ENCODE peak calls at places on chromosomes 1 and 21, in ten cellular contexts. D, Z, R, H, V, W, M, K, J and B are unnamed samples.

GRCh38 chr1:234926574-234927311 is 201.9 kb downstream of the TOMM20 start:
- DNase-seq in R (no peak), D (no peak), J (no peak), H (no peak), W (no peak), M (no peak), V (peak; percentile 77), K (no peak), Z (peak; percentile 18), B (peak; percentile 13)

GRCh38 chr1:243294723-243295121 is 38.9 kb downstream of the SDCCAG8 start:
- DNase-seq in H (no peak), K (no peak), W (no peak), V (no peak), Z (no peak), R (no peak), J (no peak), D (no peak), M (no peak), B (no peak)

GRCh38 chr1:244067893-244068292 is 16.8 kb downstream of the ZBTB18 start:
- DNase-seq in R (no peak), W (no peak), J (no peak), K (no peak), Z (no peak), D (no peak), V (no peak), H (no peak), M (no peak), B (no peak)

GRCh38 chr21:44696572-44696971 is 400 bp upstream of the KRTAP10-12 start:
- DNase-seq in W (no peak), D (no peak), Z (no peak), H (no peak), V (no peak), J (no peak), K (no peak), M (no peak), R (no peak), B (no peak)

GRCh38 chr1:64163972-64164371 is 39.5 kb upstream of the UBE2U start:
- DNase-seq in Z (no peak), H (no peak), J (no peak), V (no peak), R (no peak), W (peak; percentile 56), D (no peak), M (no peak), K (no peak), B (peak; percentile 28)

GRCh38 chr1:11342677-11343076 is 69.7 kb downstream of the UBIAD1 start:
- DNase-seq in V (no peak), K (no peak), J (no peak), D (no peak), Z (no peak), H (no peak), W (peak; percentile 68), M (no peak), R (no peak), B (peak; percentile 86)

GRCh38 chr1:59077739-59078503 is 219.0 kb upstream of the FGGY start:
- DNase-seq in D (no peak), V (no peak), K (no peak), H (no peak), J (no peak), Z (no peak), M (no peak), W (peak; percentile 26), R (no peak), B (no peak)

GRCh38 chr1:166170075-166170474 is 3.3 kb upstream of the FAM78B start:
- DNase-seq in W (no peak), K (no peak), J (no peak), Z (no peak), H (no peak), D (no peak), M (no peak), R (no peak), V (no peak), B (no peak)

GRCh38 chr1:205455581-205456382 is at the start of gene BLACAT1:
- DNase-seq in W (peak; percentile 58), J (no peak), H (no peak), R (no peak), M (no peak), K (no peak), Z (no peak), D (no peak), V (no peak), B (no peak)

GRCh38 chr1:205456383-205456867 is 580 bp upstream of the BLACAT1 start:
- DNase-seq in D (no peak), H (no peak), W (peak; percentile 72), K (no peak), V (no peak), R (no peak), Z (no peak), J (no peak), M (no peak), B (no peak)

GRCh38 chr1:205454903-205455335 is 926 bp downstream of the BLACAT1 start:
- DNase-seq in J (no peak), D (no peak), Z (no peak), K (no peak), V (no peak), R (no peak), W (peak; percentile 83), H (no peak), M (no peak), B (no peak)

GRCh38 chr1:205458777-205459566 is 3.1 kb upstream of the BLACAT1 start:
- DNase-seq in V (no peak), R (no peak), H (no peak), J (no peak), M (peak; percentile 63), K (no peak), W (peak; percentile 90), D (no peak), Z (peak; percentile 32), B (peak; percentile 61)

DNA sequence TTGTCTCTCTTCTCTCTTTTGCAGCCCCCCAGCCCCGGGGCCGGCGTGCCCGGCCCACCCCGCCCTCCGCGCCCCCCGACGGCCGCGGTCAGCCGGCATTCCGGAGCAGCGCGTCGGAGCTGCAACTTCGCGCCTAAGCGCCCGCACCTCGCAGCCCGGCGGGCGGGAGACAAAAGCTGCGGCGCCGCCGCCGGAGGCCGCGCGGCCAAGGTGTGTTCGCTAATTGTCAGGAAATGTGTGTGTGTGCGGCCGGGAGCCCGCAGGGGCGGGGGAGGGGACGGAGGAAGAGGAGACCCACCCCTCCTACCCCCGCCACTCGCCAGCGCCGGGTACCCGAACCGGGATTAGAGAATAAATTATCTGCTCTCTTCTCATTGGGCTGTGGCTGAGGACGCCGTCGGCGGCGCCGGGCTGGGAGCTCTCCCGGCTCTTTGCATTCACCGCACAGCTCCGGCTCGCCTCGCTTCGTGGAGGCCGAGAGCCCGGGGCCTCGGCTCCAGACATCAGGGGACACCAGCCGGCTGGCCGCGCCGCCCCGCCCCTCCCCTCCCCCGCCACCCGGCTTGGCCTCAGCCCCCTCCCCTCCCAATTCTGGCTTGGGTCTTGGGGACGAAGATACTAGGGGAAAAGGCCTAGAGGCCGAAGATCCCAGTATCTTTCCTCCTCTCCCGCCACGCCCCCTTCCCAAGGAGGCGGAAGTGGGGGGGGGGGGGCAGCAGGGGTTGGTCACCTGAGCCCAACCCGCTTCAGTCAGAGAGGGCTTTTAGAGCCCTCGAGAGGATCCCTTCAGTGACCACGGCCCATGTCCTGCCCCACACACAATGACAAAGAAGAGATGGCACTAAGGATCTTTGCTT is 1.3 kb upstream of the BLACAT1 start:
- DNase-seq in W (peak; percentile 93), D (no peak), J (no peak), M (no peak), R (no peak), Z (no peak), K (no peak), H (no peak), V (no peak), B (no peak)
- H3K27ac ChIP-seq in W (peak overlapping the region; percentile 81), D (no peak overlapping the region), J (no peak overlapping the region), M (no peak overlapping the region), R (no peak overlapping the region), Z (no peak overlapping the region), K (no peak overlapping the region), H (no peak overlapping the region), V (no peak overlapping the region), B (no peak overlapping the region)

GRCh38 chr21:28066051-28066450 is 926.6 kb downstream of the LTN1 start:
- DNase-seq in H (no peak), V (no peak), W (no peak), R (no peak), J (no peak), Z (no peak), M (no peak), D (no peak), K (no peak), B (no peak)

GRCh38 chr21:28067015-28067414 is 925.7 kb downstream of the LTN1 start:
- DNase-seq in J (no peak), V (no peak), D (no peak), M (no peak), K (no peak), Z (no peak), W (no peak), H (no peak), R (no peak), B (no peak)

GRCh38 chr21:28068455-28069358 is 924.0 kb downstream of the LTN1 start:
- DNase-seq in H (no peak), R (no peak), D (peak; percentile 10), M (no peak), W (peak; percentile 23), Z (no peak), J (no peak), V (no peak), K (no peak), B (peak; percentile 24)

GRCh38 chr21:28072601-28073000 is 920.1 kb downstream of the LTN1 start:
- DNase-seq in D (no peak), J (no peak), M (no peak), H (no peak), Z (no peak), R (no peak), K (no peak), V (no peak), W (no peak), B (no peak)

DNA sequence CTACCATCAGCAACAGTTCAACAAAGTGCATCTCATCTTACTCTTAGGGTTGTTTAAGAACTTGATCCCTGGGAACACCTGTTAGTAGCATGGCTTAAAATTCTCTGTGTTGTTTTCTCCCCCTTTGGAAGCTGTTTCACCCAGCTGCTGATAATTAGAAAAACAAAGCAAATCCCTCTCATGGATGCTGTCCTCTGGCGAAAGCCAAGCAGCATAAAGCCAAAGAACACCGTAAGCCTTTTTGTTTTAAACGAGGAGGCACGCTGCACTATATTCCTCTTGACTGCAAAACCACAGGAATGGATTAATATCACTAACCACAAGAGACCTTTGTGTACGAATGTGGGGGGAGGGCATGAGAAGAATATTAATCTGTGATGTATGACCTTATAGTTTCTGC is 923.2 kb downstream of the LTN1 start:
- DNase-seq in H (no peak), D (no peak), M (no peak), W (peak; percentile 57), V (no peak), J (no peak), Z (no peak), K (no peak), R (no peak), B (peak; percentile 94)
- H3K4me3 ChIP-seq in H (no peak overlapping the region), D (no peak overlapping the region), M (no peak overlapping the region), W (no peak overlapping the region), V (no peak overlapping the region), J (no peak overlapping the region), Z (no peak overlapping the region), K (peak overlapping the region; percentile 69), R (no peak overlapping the region), B (no peak overlapping the region)

DNA sequence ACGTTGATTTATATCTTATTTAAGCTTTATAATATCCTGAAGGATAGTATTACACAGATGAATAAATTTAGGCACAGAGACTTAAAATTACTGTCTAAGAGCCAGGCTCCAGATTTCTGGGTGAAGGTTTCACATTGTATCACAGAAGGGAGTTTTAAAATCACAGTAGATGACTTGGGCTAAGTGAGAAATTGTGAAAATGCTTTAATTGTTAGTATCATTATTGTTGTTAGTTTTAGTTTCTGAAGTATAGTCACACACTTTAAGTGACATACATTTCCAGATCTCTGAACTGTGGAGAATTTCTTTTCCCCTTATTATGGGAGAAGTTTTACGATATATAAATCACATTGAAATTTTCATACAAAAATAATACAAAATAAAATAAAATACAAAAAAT is 83.5 kb downstream of the NDUFS5 start:
- DNase-seq in Z (no peak), D (no peak), K (no peak), W (no peak), M (no peak), V (no peak), J (no peak), R (no peak), H (no peak), B (no peak)
- H3K4me1 ChIP-seq in Z (peaks cover 46% of the 10 kb centered on the region), D (peaks cover 6% of the 10 kb centered on the region), K (peaks cover 55% of the 10 kb centered on the region), W (peaks cover 24% of the 10 kb centered on the region), M (peaks cover 20% of the 10 kb centered on the region), V (peaks cover 74% of the 10 kb centered on the region), J (peaks cover 69% of the 10 kb centered on the region), R (peaks cover 7% of the 10 kb centered on the region), H (peaks cover 67% of the 10 kb centered on the region), B (peaks cover 11% of the 10 kb centered on the region)

GRCh38 chr1:18397636-18398035 is 83.1 kb upstream of the KLHDC7A start:
- DNase-seq in D (no peak), W (no peak), J (no peak), Z (no peak), K (no peak), M (no peak), R (no peak), V (no peak), H (no peak), B (no peak)

GRCh38 chr1:18396247-18396646 is 84.5 kb upstream of the KLHDC7A start:
- DNase-seq in Z (no peak), R (no peak), K (no peak), W (no peak), H (no peak), D (no peak), M (no peak), V (no peak), J (no peak), B (no peak)

GRCh38 chr1:18390953-18391352 is 89.8 kb upstream of the KLHDC7A start:
- DNase-seq in K (no peak), H (no peak), D (no peak), V (no peak), W (no peak), J (no peak), M (no peak), R (no peak), Z (no peak), B (no peak)

GRCh38 chr1:18398791-18399551 is 81.8 kb upstream of the KLHDC7A start:
- DNase-seq in M (no peak), W (no peak), H (no peak), J (no peak), V (no peak), K (no peak), R (no peak), D (no peak), Z (no peak), B (no peak)

GRCh38 chr1:18394563-18395156 is 86.1 kb upstream of the KLHDC7A start:
- DNase-seq in H (no peak), W (no peak), K (no peak), V (no peak), D (no peak), Z (no peak), R (no peak), J (no peak), M (no peak), B (no peak)
- H3K27ac ChIP-seq in H (no peak overlapping the region), W (no peak overlapping the region), K (no peak overlapping the region), V (no peak overlapping the region), D (no peak overlapping the region), Z (no peak overlapping the region), R (no peak overlapping the region), J (no peak overlapping the region), M (no peak overlapping the region), B (no peak overlapping the region)